ENCODE peak calls at places on chromosome 17, in six cellular contexts. K is heart right ventricle, X is AG08395, S is psoas muscle, A is stomach, D is NCI-H2081. W is an unnamed sample.

GRCh38 chr17:263773-264172 is 82.3 kb upstream of the DOC2B start:
- DNase-seq in K (no peak), X (no peak), S (no peak), A (no peak), D (no peak), W (no peak)

GRCh38 chr17:50541916-50542688 is 4.9 kb upstream of the SPATA20 start:
- DNase-seq in K (peak), X (peak), S (peak), A (peak), D (peak), W (peak)

GRCh38 chr17:43891851-43892671 is 15.3 kb downstream of the MPP2 start:
- DNase-seq in K (no peak), X (peak), S (no peak), A (no peak), D (no peak), W (peak)

GRCh38 chr17:75105269-75106080 is 4.3 kb upstream of the ARMC7 start:
- DNase-seq in K (no peak), X (peak), S (peak), A (peak), D (peak), W (peak)

GRCh38 chr17:28151001-28151400 is 108.5 kb downstream of the NLK start:
- DNase-seq in K (no peak), X (no peak), S (no peak), A (no peak), D (no peak), W (no peak)

GRCh38 chr17:62826956-62827355 is 18.8 kb upstream of the MARCHF10 start:
- DNase-seq in K (no peak), X (no peak), S (no peak), A (no peak), D (no peak), W (no peak)

GRCh38 chr17:64245218-64246145 is 17.6 kb downstream of the TEX2 start:
- DNase-seq in K (no peak), X (no peak), S (no peak), A (no peak), D (no peak), W (no peak)

GRCh38 chr17:29645516-29646051 is 22.9 kb upstream of the CORO6 start:
- DNase-seq in K (peak), X (peak), S (peak), A (peak), D (no peak), W (no peak)

GRCh38 chr17:19260958-19261357 is 23.8 kb downstream of the EPN2 start:
- DNase-seq in K (no peak), X (no peak), S (no peak), A (no peak), D (peak), W (no peak)

GRCh38 chr17:44091200-44091997 is 20.9 kb downstream of the G6PC3 start:
- DNase-seq in K (no peak), X (no peak), S (no peak), A (no peak), D (no peak), W (no peak)

GRCh38 chr17:48335858-48336500 is 94.0 kb downstream of the SKAP1 start:
- DNase-seq in K (no peak), X (peak), S (no peak), A (no peak), D (peak), W (peak)

GRCh38 chr17:67439269-67439668 is 62.2 kb downstream of the PITPNC1 start:
- DNase-seq in K (no peak), X (no peak), S (no peak), A (no peak), D (no peak), W (peak)

GRCh38 chr17:8894189-8894611 is 26.7 kb upstream of the PIK3R6 start:
- DNase-seq in K (no peak), X (no peak), S (no peak), A (no peak), D (no peak), W (no peak)

GRCh38 chr17:49633762-49634486 is 44.0 kb downstream of the SPOP start:
- DNase-seq in K (no peak), X (no peak), S (no peak), A (no peak), D (no peak), W (no peak)